ENCODE peak calls at places on chromosomes 5 and 9, in seven cellular contexts. Q is activated CD8-positive, alpha-beta T cell treated with anti-CD3 and anti-CD28 coated beads for 36 hours; W is LoVo; Y is Right ventricle myocardium superior; E is HEK293T; G is amniotic epithelial cell; Z is HFFc6. D is an unnamed sample.

GRCh38 chr5:14143509-14143842 is 334 bp downstream of the TRIO start:
- DNase-seq in Q (no peak), W (no peak), Y (no peak), G (no peak), E (no peak), Z (no peak), D (no peak)

GRCh38 chr5:159732220-159732619 is 184.1 kb upstream of the ADRA1B start:
- DNase-seq in Z (no peak), Y (no peak), W (no peak), Q (peak), E (no peak), G (no peak), D (no peak)

GRCh38 chr5:9009931-9010652 is 535.8 kb downstream of the SEMA5A start:
- DNase-seq in Y (no peak), Q (no peak), W (no peak), G (peak), Z (no peak), E (no peak), D (no peak)

GRCh38 chr5:76679231-76679630 is 36.7 kb upstream of the F2R start:
- DNase-seq in E (no peak), G (peak), W (no peak), Z (no peak), Q (no peak), Y (peak), D (no peak)

GRCh38 chr9:12232836-12233235 is 460.3 kb upstream of the TYRP1 start:
- DNase-seq in Z (no peak), G (no peak), Q (no peak), E (no peak), Y (no peak), W (no peak), D (no peak)

GRCh38 chr5:83645936-83646335 is 74.7 kb downstream of the HAPLN1 start:
- DNase-seq in Z (no peak), E (no peak), Y (no peak), G (peak), Q (no peak), W (no peak), D (no peak)

GRCh38 chr5:37615184-37615583 is 224.7 kb downstream of the GDNF start:
- DNase-seq in Q (no peak), E (no peak), Y (no peak), G (peak), Z (peak), W (no peak), D (no peak)

GRCh38 chr5:116524966-116525365 is 49.7 kb downstream of the SEMA6A start:
- DNase-seq in E (no peak), Y (no peak), Z (no peak), G (no peak), W (no peak), Q (no peak), D (no peak)

D was measured in HuH-7.